ENCODE peak calls at places on chromosomes 5 and 9, in six cellular contexts. One of them, this sample, is unnamed.

GRCh38 chr9:114276908-114277821 is 45.7 kb upstream of the ORM1 start:
- DNase-seq in AG09309: peak
- DNase-seq in GM23338: no peak
- DNase-seq in body of pancreas: peak
- DNase-seq in heart right ventricle: no peak
- DNase-seq in Peyer's patch: no peak
- DNase-seq in this sample: no peak

GRCh38 chr9:70120834-70121510 is 77.3 kb downstream of the MAMDC2 start:
- DNase-seq in body of pancreas: peak
- DNase-seq in Peyer's patch: peak
- DNase-seq in AG09309: peak
- DNase-seq in heart right ventricle: peak
- DNase-seq in GM23338: no peak
- DNase-seq in this sample: no peak

GRCh38 chr5:132019337-132019736 is 7.9 kb upstream of the ACSL6 start:
- DNase-seq in AG09309: no peak
- DNase-seq in Peyer's patch: no peak
- DNase-seq in body of pancreas: no peak
- DNase-seq in heart right ventricle: no peak
- DNase-seq in GM23338: no peak
- DNase-seq in this sample: no peak

GRCh38 chr9:70603020-70603411 is 188.6 kb upstream of the KLF9 start:
- DNase-seq in Peyer's patch: no peak
- DNase-seq in AG09309: no peak
- DNase-seq in body of pancreas: no peak
- DNase-seq in heart right ventricle: no peak
- DNase-seq in GM23338: peak
- DNase-seq in this sample: no peak

GRCh38 chr9:68643901-68644809 is 60.9 kb upstream of the PIP5K1B start:
- DNase-seq in body of pancreas: no peak
- DNase-seq in AG09309: no peak
- DNase-seq in heart right ventricle: no peak
- DNase-seq in GM23338: peak
- DNase-seq in Peyer's patch: peak
- DNase-seq in this sample: no peak

GRCh38 chr9:126329476-126330275 is 3.0 kb downstream of the MVB12B start:
- DNase-seq in Peyer's patch: peak
- DNase-seq in GM23338: no peak
- DNase-seq in body of pancreas: no peak
- DNase-seq in heart right ventricle: no peak
- DNase-seq in AG09309: no peak
- DNase-seq in this sample: no peak

GRCh38 chr5:89351232-89351631 is 468.2 kb upstream of the MEF2C start:
- DNase-seq in heart right ventricle: no peak
- DNase-seq in Peyer's patch: no peak
- DNase-seq in AG09309: peak
- DNase-seq in GM23338: no peak
- DNase-seq in body of pancreas: no peak
- DNase-seq in this sample: no peak

GRCh38 chr5:2747372-2748179 is 3.9 kb downstream of the IRX2 start:
- DNase-seq in GM23338: no peak
- DNase-seq in heart right ventricle: no peak
- DNase-seq in Peyer's patch: no peak
- DNase-seq in body of pancreas: no peak
- DNase-seq in AG09309: no peak
- DNase-seq in this sample: no peak

GRCh38 chr9:126569036-126569435 is 44.7 kb upstream of the LMX1B start:
- DNase-seq in heart right ventricle: no peak
- DNase-seq in Peyer's patch: no peak
- DNase-seq in body of pancreas: no peak
- DNase-seq in AG09309: no peak
- DNase-seq in GM23338: no peak
- DNase-seq in this sample: no peak

GRCh38 chr5:177609076-177610059 is 9.4 kb downstream of the B4GALT7 start:
- DNase-seq in AG09309: no peak
- DNase-seq in GM23338: no peak
- DNase-seq in Peyer's patch: no peak
- DNase-seq in body of pancreas: no peak
- DNase-seq in heart right ventricle: no peak
- DNase-seq in this sample: no peak

GRCh38 chr9:23120630-23121029 is 674.0 kb downstream of the DMRTA1 start:
- DNase-seq in GM23338: no peak
- DNase-seq in Peyer's patch: no peak
- DNase-seq in AG09309: no peak
- DNase-seq in heart right ventricle: no peak
- DNase-seq in body of pancreas: no peak
- DNase-seq in this sample: no peak

GRCh38 chr5:174935854-174936474 is 211.6 kb downstream of the MSX2 start:
- DNase-seq in Peyer's patch: peak
- DNase-seq in GM23338: peak
- DNase-seq in heart right ventricle: peak
- DNase-seq in AG09309: no peak
- DNase-seq in body of pancreas: peak
- DNase-seq in this sample: no peak

GRCh38 chr9:38619556-38620447 is 594 bp downstream of the ANKRD18A start:
- DNase-seq in AG09309: no peak
- DNase-seq in heart right ventricle: no peak
- DNase-seq in Peyer's patch: peak
- DNase-seq in GM23338: peak
- DNase-seq in body of pancreas: peak
- DNase-seq in this sample: no peak

GRCh38 chr5:55624841-55625602 is 87.1 kb downstream of the SLC38A9 start:
- DNase-seq in Peyer's patch: no peak
- DNase-seq in AG09309: no peak
- DNase-seq in heart right ventricle: no peak
- DNase-seq in GM23338: peak
- DNase-seq in body of pancreas: no peak
- DNase-seq in this sample: no peak

GRCh38 chr9:6272229-6272597 is 56.0 kb upstream of the TPD52L3 start:
- DNase-seq in GM23338: no peak
- DNase-seq in AG09309: peak
- DNase-seq in body of pancreas: peak
- DNase-seq in Peyer's patch: no peak
- DNase-seq in heart right ventricle: no peak
- DNase-seq in this sample: no peak

GRCh38 chr5:1033178-1033577 is 24.6 kb downstream of the NKD2 start:
- DNase-seq in GM23338: no peak
- DNase-seq in Peyer's patch: no peak
- DNase-seq in AG09309: no peak
- DNase-seq in heart right ventricle: peak
- DNase-seq in body of pancreas: no peak
- DNase-seq in this sample: no peak

GRCh38 chr9:84819446-84819845 is 149.9 kb downstream of the NTRK2 start:
- DNase-seq in body of pancreas: no peak
- DNase-seq in GM23338: peak
- DNase-seq in AG09309: no peak
- DNase-seq in heart right ventricle: no peak
- DNase-seq in Peyer's patch: no peak
- DNase-seq in this sample: no peak

GRCh38 chr9:89467278-89467625 is 30.7 kb downstream of the SEMA4D start:
- DNase-seq in Peyer's patch: peak
- DNase-seq in heart right ventricle: no peak
- DNase-seq in body of pancreas: no peak
- DNase-seq in AG09309: no peak
- DNase-seq in GM23338: no peak
- DNase-seq in this sample: no peak

GRCh38 chr5:74433255-74434123 is 207.0 kb downstream of the ENC1 start:
- DNase-seq in heart right ventricle: no peak
- DNase-seq in body of pancreas: no peak
- DNase-seq in GM23338: peak
- DNase-seq in AG09309: peak
- DNase-seq in Peyer's patch: no peak
- DNase-seq in this sample: no peak

GRCh38 chr5:27450607-27451006 is 412.2 kb upstream of the CDH9 start:
- DNase-seq in GM23338: no peak
- DNase-seq in AG09309: no peak
- DNase-seq in heart right ventricle: no peak
- DNase-seq in Peyer's patch: no peak
- DNase-seq in body of pancreas: no peak
- DNase-seq in this sample: no peak
- H3K4me3 ChIP-seq in GM23338: no peak
- H3K4me3 ChIP-seq in AG09309: no peak
- H3K4me3 ChIP-seq in heart right ventricle: no peak
- H3K4me3 ChIP-seq in Peyer's patch: no peak
- H3K4me3 ChIP-seq in body of pancreas: no peak
- H3K4me3 ChIP-seq in this sample: no peak

GRCh38 chr9:130431536-130432303 is 13.0 kb upstream of the ASS1 start:
- DNase-seq in Peyer's patch: no peak
- DNase-seq in AG09309: no peak
- DNase-seq in GM23338: no peak
- DNase-seq in heart right ventricle: no peak
- DNase-seq in body of pancreas: no peak
- DNase-seq in this sample: no peak

GRCh38 chr9:130433947-130434262 is 10.9 kb upstream of the ASS1 start:
- DNase-seq in GM23338: no peak
- DNase-seq in AG09309: no peak
- DNase-seq in body of pancreas: no peak
- DNase-seq in Peyer's patch: no peak
- DNase-seq in heart right ventricle: no peak
- DNase-seq in this sample: no peak

GRCh38 chr9:130433168-130433946 is 11.4 kb upstream of the ASS1 start:
- DNase-seq in GM23338: peak
- DNase-seq in AG09309: no peak
- DNase-seq in body of pancreas: peak
- DNase-seq in heart right ventricle: peak
- DNase-seq in Peyer's patch: no peak
- DNase-seq in this sample: no peak

GRCh38 chr9:130432362-130432761 is 12.4 kb upstream of the ASS1 start:
- DNase-seq in Peyer's patch: no peak
- DNase-seq in heart right ventricle: no peak
- DNase-seq in AG09309: no peak
- DNase-seq in body of pancreas: no peak
- DNase-seq in GM23338: no peak
- DNase-seq in this sample: no peak

DNA sequence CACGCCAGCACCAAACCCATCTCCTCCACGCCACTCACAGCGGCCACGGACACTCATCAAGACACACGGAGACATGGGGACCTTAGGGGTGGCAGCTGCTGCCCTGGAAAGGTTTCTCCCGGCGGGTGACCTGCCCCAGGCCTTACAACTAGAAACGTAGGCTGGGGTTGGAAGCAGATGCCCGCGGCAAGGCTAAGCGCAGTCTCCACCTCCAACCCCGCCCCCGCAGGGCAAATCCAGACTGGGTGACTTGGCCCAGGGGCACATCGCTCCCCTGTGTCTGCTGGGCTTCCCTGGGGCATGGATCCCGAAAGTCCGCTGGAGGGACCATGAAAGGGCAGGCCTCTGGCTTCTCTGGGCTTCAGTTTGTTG is 12.0 kb upstream of the ASS1 start:
- DNase-seq in GM23338: peak
- DNase-seq in Peyer's patch: no peak
- DNase-seq in body of pancreas: no peak
- DNase-seq in heart right ventricle: no peak
- DNase-seq in AG09309: no peak
- DNase-seq in this sample: no peak
- H3K4me3 ChIP-seq in GM23338: peak
- H3K4me3 ChIP-seq in Peyer's patch: peak
- H3K4me3 ChIP-seq in body of pancreas: no peak
- H3K4me3 ChIP-seq in heart right ventricle: peak
- H3K4me3 ChIP-seq in AG09309: no peak
- H3K4me3 ChIP-seq in this sample: peak

GRCh38 chr5:141351591-141351990 is 1.7 kb downstream of the PCDHGB1 start:
- DNase-seq in Peyer's patch: no peak
- DNase-seq in heart right ventricle: no peak
- DNase-seq in body of pancreas: no peak
- DNase-seq in AG09309: no peak
- DNase-seq in GM23338: no peak
- DNase-seq in this sample: no peak

GRCh38 chr5:141354900-141355469 is at the start of gene PCDHGA4:
- DNase-seq in heart right ventricle: no peak
- DNase-seq in GM23338: peak
- DNase-seq in body of pancreas: no peak
- DNase-seq in AG09309: no peak
- DNase-seq in Peyer's patch: no peak
- DNase-seq in this sample: no peak

GRCh38 chr5:141345327-141345726 is 1.7 kb downstream of the PCDHGA3 start:
- DNase-seq in AG09309: no peak
- DNase-seq in GM23338: no peak
- DNase-seq in Peyer's patch: no peak
- DNase-seq in heart right ventricle: no peak
- DNase-seq in body of pancreas: no peak
- DNase-seq in this sample: no peak

GRCh38 chr5:141355641-141356040 is 820 bp downstream of the PCDHGA4 start:
- DNase-seq in AG09309: no peak
- DNase-seq in body of pancreas: no peak
- DNase-seq in Peyer's patch: no peak
- DNase-seq in heart right ventricle: no peak
- DNase-seq in GM23338: no peak
- DNase-seq in this sample: no peak

DNA sequence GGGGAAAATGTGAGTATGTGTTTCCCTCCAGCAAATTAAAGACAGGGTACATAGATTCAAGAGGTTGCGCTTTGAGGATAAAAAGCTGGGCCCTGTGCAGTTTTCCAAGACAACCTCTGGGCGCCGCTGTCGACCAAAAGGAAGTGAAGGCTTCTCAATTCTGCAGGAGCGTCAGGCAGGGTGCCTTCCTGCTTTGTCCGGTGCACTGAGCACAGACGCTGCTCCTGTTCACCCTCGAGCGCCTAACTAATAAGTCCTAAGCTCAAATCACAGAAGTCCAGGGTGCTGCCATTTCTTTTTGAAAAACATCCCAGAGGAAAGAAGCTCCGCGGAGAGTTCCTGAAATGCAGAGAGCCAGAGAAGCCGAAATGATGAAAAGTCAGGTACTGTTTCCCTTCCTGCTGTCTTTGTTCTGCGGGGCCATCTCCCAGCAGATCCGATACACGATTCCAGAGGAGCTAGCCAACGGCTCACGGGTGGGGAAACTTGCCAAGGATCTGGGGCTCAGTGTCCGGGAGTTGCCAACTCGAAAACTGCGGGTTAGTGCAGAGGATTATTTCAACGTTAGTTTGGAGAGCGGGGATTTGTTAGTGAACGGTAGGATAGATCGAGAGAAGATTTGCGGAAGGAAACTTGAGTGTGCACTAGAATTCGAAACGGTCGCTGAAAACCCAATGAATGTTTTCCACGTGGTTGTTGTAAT is at the start of gene PCDHGB1:
- DNase-seq in heart right ventricle: peak
- DNase-seq in GM23338: peak
- DNase-seq in Peyer's patch: no peak
- DNase-seq in body of pancreas: peak
- DNase-seq in AG09309: no peak
- DNase-seq in this sample: no peak
- H3K4me3 ChIP-seq in heart right ventricle: peak
- H3K4me3 ChIP-seq in GM23338: peak
- H3K4me3 ChIP-seq in Peyer's patch: peak
- H3K4me3 ChIP-seq in body of pancreas: no peak
- H3K4me3 ChIP-seq in AG09309: peak
- H3K4me3 ChIP-seq in this sample: peak

GRCh38 chr9:87406545-87407166 is 91.0 kb upstream of the DAPK1 start:
- DNase-seq in GM23338: peak
- DNase-seq in AG09309: no peak
- DNase-seq in body of pancreas: no peak
- DNase-seq in heart right ventricle: no peak
- DNase-seq in Peyer's patch: no peak
- DNase-seq in this sample: no peak

GRCh38 chr9:87402537-87402936 is 95.1 kb upstream of the DAPK1 start:
- DNase-seq in heart right ventricle: no peak
- DNase-seq in body of pancreas: no peak
- DNase-seq in Peyer's patch: no peak
- DNase-seq in AG09309: no peak
- DNase-seq in GM23338: no peak
- DNase-seq in this sample: no peak

GRCh38 chr9:87401681-87402080 is 96.0 kb upstream of the DAPK1 start:
- DNase-seq in AG09309: no peak
- DNase-seq in GM23338: no peak
- DNase-seq in body of pancreas: no peak
- DNase-seq in Peyer's patch: no peak
- DNase-seq in heart right ventricle: no peak
- DNase-seq in this sample: no peak

GRCh38 chr9:87405677-87406544 is 91.8 kb upstream of the DAPK1 start:
- DNase-seq in Peyer's patch: peak
- DNase-seq in body of pancreas: peak
- DNase-seq in GM23338: no peak
- DNase-seq in heart right ventricle: no peak
- DNase-seq in AG09309: peak
- DNase-seq in this sample: no peak
- H3K4me3 ChIP-seq in Peyer's patch: no peak
- H3K4me3 ChIP-seq in body of pancreas: no peak
- H3K4me3 ChIP-seq in GM23338: peak
- H3K4me3 ChIP-seq in heart right ventricle: no peak
- H3K4me3 ChIP-seq in AG09309: no peak
- H3K4me3 ChIP-seq in this sample: no peak